ENCODE peak calls at places on chromosomes 13 and 19, in five cellular contexts. One of them, this sample, is unnamed.

GRCh38 chr13:31369213-31369612 is 169.4 kb downstream of the B3GLCT start:
- DNase-seq in IMR-90: no peak
- DNase-seq in naive thymus-derived CD8-positive, alpha-beta T cell: no peak
- DNase-seq in foreskin keratinocyte: no peak
- DNase-seq in glutamatergic neuron: no peak
- DNase-seq in this sample: no peak

GRCh38 chr19:18847516-18848463 is 16.0 kb downstream of the UPF1 start:
- DNase-seq in IMR-90: no peak
- DNase-seq in naive thymus-derived CD8-positive, alpha-beta T cell: no peak
- DNase-seq in foreskin keratinocyte: no peak
- DNase-seq in glutamatergic neuron: no peak
- DNase-seq in this sample: peak; percentile 71

GRCh38 chr13:27461940-27462584 is 11.7 kb upstream of the MTIF3 start:
- DNase-seq in IMR-90: no peak
- DNase-seq in naive thymus-derived CD8-positive, alpha-beta T cell: no peak
- DNase-seq in foreskin keratinocyte: no peak
- DNase-seq in glutamatergic neuron: peak; percentile 22
- DNase-seq in this sample: no peak

GRCh38 chr19:8004723-8005513 is 523 bp downstream of the ELAVL1 start:
- DNase-seq in IMR-90: peak; percentile 21
- DNase-seq in naive thymus-derived CD8-positive, alpha-beta T cell: peak; percentile 4
- DNase-seq in foreskin keratinocyte: no peak
- DNase-seq in glutamatergic neuron: peak; percentile 59
- DNase-seq in this sample: peak; percentile 59

GRCh38 chr19:10977773-10978155 is 16.9 kb downstream of the SMARCA4 start:
- DNase-seq in IMR-90: no peak
- DNase-seq in naive thymus-derived CD8-positive, alpha-beta T cell: no peak
- DNase-seq in foreskin keratinocyte: no peak
- DNase-seq in glutamatergic neuron: no peak
- DNase-seq in this sample: no peak

GRCh38 chr13:60338754-60339153 is 58.3 kb upstream of the TDRD3 start:
- DNase-seq in IMR-90: no peak
- DNase-seq in naive thymus-derived CD8-positive, alpha-beta T cell: no peak
- DNase-seq in foreskin keratinocyte: no peak
- DNase-seq in glutamatergic neuron: no peak
- DNase-seq in this sample: no peak

GRCh38 chr13:52344108-52344507 is 61.9 kb downstream of the THSD1 start:
- DNase-seq in IMR-90: no peak
- DNase-seq in naive thymus-derived CD8-positive, alpha-beta T cell: no peak
- DNase-seq in foreskin keratinocyte: no peak
- DNase-seq in glutamatergic neuron: no peak
- DNase-seq in this sample: no peak

GRCh38 chr19:33740811-33741396 is 55.8 kb upstream of the KCTD15 start:
- DNase-seq in IMR-90: peak; percentile 38
- DNase-seq in naive thymus-derived CD8-positive, alpha-beta T cell: no peak
- DNase-seq in foreskin keratinocyte: no peak
- DNase-seq in glutamatergic neuron: no peak
- DNase-seq in this sample: peak; percentile 39

GRCh38 chr13:37163626-37164365 is 58.3 kb upstream of the CSNK1A1L start:
- DNase-seq in IMR-90: no peak
- DNase-seq in naive thymus-derived CD8-positive, alpha-beta T cell: no peak
- DNase-seq in foreskin keratinocyte: no peak
- DNase-seq in glutamatergic neuron: no peak
- DNase-seq in this sample: no peak

GRCh38 chr13:28336193-28336657 is 158.7 kb downstream of the FLT1 start:
- DNase-seq in IMR-90: no peak
- DNase-seq in naive thymus-derived CD8-positive, alpha-beta T cell: no peak
- DNase-seq in foreskin keratinocyte: no peak
- DNase-seq in glutamatergic neuron: no peak
- DNase-seq in this sample: no peak

GRCh38 chr19:46878613-46879375 is 18.0 kb downstream of the ARHGAP35 start:
- DNase-seq in IMR-90: peak; percentile 93
- DNase-seq in naive thymus-derived CD8-positive, alpha-beta T cell: no peak
- DNase-seq in foreskin keratinocyte: no peak
- DNase-seq in glutamatergic neuron: no peak
- DNase-seq in this sample: no peak

GRCh38 chr13:41915096-41915495 is 45.8 kb downstream of the VWA8 start:
- DNase-seq in IMR-90: peak; percentile 45
- DNase-seq in naive thymus-derived CD8-positive, alpha-beta T cell: no peak
- DNase-seq in foreskin keratinocyte: no peak
- DNase-seq in glutamatergic neuron: no peak
- DNase-seq in this sample: no peak

GRCh38 chr19:37997911-37998344 is 90.9 kb downstream of the SIPA1L3 start:
- DNase-seq in IMR-90: peak; percentile 97
- DNase-seq in naive thymus-derived CD8-positive, alpha-beta T cell: no peak
- DNase-seq in foreskin keratinocyte: peak; percentile 80
- DNase-seq in glutamatergic neuron: no peak
- DNase-seq in this sample: peak; percentile 55

GRCh38 chr13:98310485-98311199 is 133.6 kb upstream of the RNF113B start:
- DNase-seq in IMR-90: no peak
- DNase-seq in naive thymus-derived CD8-positive, alpha-beta T cell: no peak
- DNase-seq in foreskin keratinocyte: no peak
- DNase-seq in glutamatergic neuron: no peak
- DNase-seq in this sample: no peak

GRCh38 chr19:10852098-10852800 is 4.0 kb downstream of the C19orf38 start:
- DNase-seq in IMR-90: peak; percentile 75
- DNase-seq in naive thymus-derived CD8-positive, alpha-beta T cell: no peak
- DNase-seq in foreskin keratinocyte: peak; percentile 73
- DNase-seq in glutamatergic neuron: no peak
- DNase-seq in this sample: peak; percentile 38

GRCh38 chr13:78657699-78658629 is 991 bp downstream of the OBI1 start:
- DNase-seq in IMR-90: peak; percentile 8
- DNase-seq in naive thymus-derived CD8-positive, alpha-beta T cell: no peak
- DNase-seq in foreskin keratinocyte: peak; percentile 13
- DNase-seq in glutamatergic neuron: no peak
- DNase-seq in this sample: peak; percentile 16

GRCh38 chr13:72808917-72809500 is 27.1 kb downstream of the PIBF1 start:
- DNase-seq in IMR-90: peak; percentile 6
- DNase-seq in naive thymus-derived CD8-positive, alpha-beta T cell: no peak
- DNase-seq in foreskin keratinocyte: no peak
- DNase-seq in glutamatergic neuron: no peak
- DNase-seq in this sample: no peak

GRCh38 chr19:33171916-33172359 is 22.2 kb upstream of the LRP3 start:
- DNase-seq in IMR-90: peak; percentile 74
- DNase-seq in naive thymus-derived CD8-positive, alpha-beta T cell: no peak
- DNase-seq in foreskin keratinocyte: no peak
- DNase-seq in glutamatergic neuron: no peak
- DNase-seq in this sample: no peak

GRCh38 chr19:58229255-58229639 is 533 bp downstream of the ZNF544 start:
- DNase-seq in IMR-90: peak; percentile 12
- DNase-seq in naive thymus-derived CD8-positive, alpha-beta T cell: no peak
- DNase-seq in foreskin keratinocyte: no peak
- DNase-seq in glutamatergic neuron: peak; percentile 40
- DNase-seq in this sample: peak; percentile 50

GRCh38 chr13:106284358-106284757 is 251.1 kb downstream of the EFNB2 start:
- DNase-seq in IMR-90: peak; percentile 41
- DNase-seq in naive thymus-derived CD8-positive, alpha-beta T cell: no peak
- DNase-seq in foreskin keratinocyte: peak; percentile 71
- DNase-seq in glutamatergic neuron: no peak
- DNase-seq in this sample: no peak

GRCh38 chr13:81393686-81394085 is 1052.8 kb upstream of the SPRY2 start:
- DNase-seq in IMR-90: no peak
- DNase-seq in naive thymus-derived CD8-positive, alpha-beta T cell: no peak
- DNase-seq in foreskin keratinocyte: no peak
- DNase-seq in glutamatergic neuron: no peak
- DNase-seq in this sample: no peak

GRCh38 chr13:23469901-23470525 is 36.5 kb upstream of the SACS start:
- DNase-seq in IMR-90: peak; percentile 83
- DNase-seq in naive thymus-derived CD8-positive, alpha-beta T cell: no peak
- DNase-seq in foreskin keratinocyte: no peak
- DNase-seq in glutamatergic neuron: no peak
- DNase-seq in this sample: peak; percentile 31

GRCh38 chr13:41060723-41061074 is 610 bp upstream of the WBP4 start:
- DNase-seq in IMR-90: no peak
- DNase-seq in naive thymus-derived CD8-positive, alpha-beta T cell: peak; percentile 82
- DNase-seq in foreskin keratinocyte: no peak
- DNase-seq in glutamatergic neuron: peak; percentile 80
- DNase-seq in this sample: peak; percentile 62